ENCODE peak calls at places on chromosome 7, in six cellular contexts. O is transverse colon, B is GM23338, Z is HepG2, I is stomach, N is H1. H is an unnamed sample.

GRCh38 chr7:137975768-137976167 is 26.1 kb downstream of the CREB3L2 start:
- DNase-seq in O (no peak), B (no peak), Z (no peak), I (no peak), N (no peak), H (no peak)

GRCh38 chr7:130400120-130400572 is 19.9 kb downstream of the CPA1 start:
- DNase-seq in O (no peak), B (no peak), Z (no peak), I (no peak), N (no peak), H (no peak)

GRCh38 chr7:74655785-74656420 is 1.6 kb upstream of the GTF2I start:
- DNase-seq in O (no peak), B (no peak), Z (no peak), I (no peak), N (no peak), H (no peak)

GRCh38 chr7:20783716-20784310 is 2.9 kb downstream of the SP8 start:
- DNase-seq in O (no peak), B (peak), Z (no peak), I (no peak), N (no peak), H (no peak)

GRCh38 chr7:155203882-155204691 is 93.6 kb upstream of the INSIG1 start:
- DNase-seq in O (no peak), B (no peak), Z (no peak), I (peak), N (no peak), H (peak)

GRCh38 chr7:104963991-104964385 is 50.0 kb upstream of the KMT2E start:
- DNase-seq in O (no peak), B (no peak), Z (peak), I (no peak), N (no peak), H (no peak)

GRCh38 chr7:109986701-109987100 is 1104.2 kb upstream of the LRRN3 start:
- DNase-seq in O (no peak), B (no peak), Z (no peak), I (no peak), N (no peak), H (no peak)

GRCh38 chr7:44914992-44915607 is 29.8 kb upstream of the PURB start:
- DNase-seq in O (no peak), B (no peak), Z (no peak), I (no peak), N (no peak), H (no peak)

GRCh38 chr7:26531926-26532325 is 240.3 kb downstream of the SNX10 start:
- DNase-seq in O (no peak), B (no peak), Z (no peak), I (no peak), N (no peak), H (no peak)

DNA sequence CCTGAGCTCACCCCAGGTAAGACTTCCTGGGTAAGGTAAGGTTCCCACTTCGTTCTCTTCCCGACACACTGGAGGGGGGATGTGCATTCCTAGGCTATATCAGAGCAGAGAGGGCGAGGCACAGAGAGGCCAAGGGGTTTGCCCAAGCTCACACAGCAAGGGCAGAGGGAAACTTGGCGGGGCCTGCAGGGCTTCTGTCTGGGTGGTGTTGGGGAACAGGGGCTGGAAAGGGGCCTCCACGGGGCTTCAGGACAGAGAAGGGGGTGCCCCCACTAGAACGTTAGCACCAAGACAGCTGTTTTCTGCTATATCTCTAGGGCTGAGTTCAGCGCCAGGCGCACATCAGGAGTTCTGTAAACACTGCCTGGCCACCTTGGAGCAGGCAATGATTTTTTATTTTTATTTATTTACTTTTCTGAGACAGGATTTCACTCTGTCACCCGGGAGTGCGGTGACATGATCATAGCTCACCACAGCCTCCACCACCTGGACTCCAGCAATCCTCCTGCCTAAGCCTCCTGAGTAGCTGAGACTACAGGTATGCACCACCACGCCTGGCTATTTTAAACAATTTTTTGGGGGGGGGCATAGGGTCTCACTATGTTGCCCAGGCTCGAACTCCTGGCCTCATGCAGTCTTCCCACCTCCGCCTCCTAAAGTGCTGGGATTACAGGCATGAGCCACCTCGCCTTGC is 25.0 kb upstream of the PDGFA start:
- DNase-seq in O (no peak), B (no peak), Z (no peak), I (no peak), N (no peak), H (no peak)
- H3K27ac ChIP-seq in O (no peak), B (no peak), Z (no peak), I (no peak), N (no peak), H (no peak)

GRCh38 chr7:92447239-92448184 is at the start of gene GATAD1:
- DNase-seq in O (peak), B (peak), Z (peak), I (peak), N (peak), H (peak)

GRCh38 chr7:92451645-92452044 is 4.4 kb downstream of the GATAD1 start:
- DNase-seq in O (no peak), B (no peak), Z (no peak), I (no peak), N (no peak), H (no peak)

GRCh38 chr7:92446869-92447238 is 428 bp upstream of the GATAD1 start:
- DNase-seq in O (peak), B (no peak), Z (no peak), I (no peak), N (no peak), H (peak)

DNA sequence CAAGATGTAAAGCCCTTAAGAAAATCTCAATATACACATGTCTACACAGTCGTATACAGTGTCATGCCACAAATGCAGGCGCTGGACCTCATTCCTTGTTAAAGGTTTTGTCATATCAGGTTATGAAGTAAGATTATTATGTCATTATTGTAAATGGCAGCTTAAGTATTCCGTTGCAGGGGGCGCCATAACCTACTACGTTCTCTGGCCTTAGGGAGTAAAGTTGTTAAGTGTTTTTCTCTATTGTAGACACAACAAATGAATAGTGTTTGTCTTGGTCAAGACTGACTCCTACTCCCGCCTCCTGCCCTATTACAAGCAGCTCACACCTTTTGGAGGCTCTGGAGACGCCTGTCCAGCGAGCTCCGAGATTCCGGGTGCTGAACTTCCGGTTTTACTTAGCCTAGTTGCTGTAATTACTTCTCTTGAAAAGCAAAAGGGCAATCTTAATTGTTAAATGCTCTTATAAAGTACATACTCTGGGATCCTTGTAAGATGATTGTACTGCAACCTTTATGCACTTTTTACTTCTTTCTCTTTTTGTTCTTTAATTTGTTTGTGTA is 984 bp downstream of the GATAD1 start:
- DNase-seq in O (peak), B (peak), Z (peak), I (peak), N (no peak), H (peak)
- TF ChIP-seq POLR2AphosphoS5 in O (no peak), B (no peak), Z (no peak), I (peak), N (no peak), H (no peak)

GRCh38 chr7:100606313-100606712 is 4.2 kb downstream of the PCOLCE start:
- DNase-seq in O (no peak), B (no peak), Z (no peak), I (no peak), N (no peak), H (no peak)

GRCh38 chr7:100607111-100607510 is 4.9 kb downstream of the PCOLCE start:
- DNase-seq in O (no peak), B (no peak), Z (no peak), I (no peak), N (no peak), H (no peak)

GRCh38 chr7:100604078-100604975 is 2.2 kb downstream of the PCOLCE start:
- DNase-seq in O (peak), B (peak), Z (no peak), I (peak), N (no peak), H (peak)

GRCh38 chr7:100603697-100604077 is 1.5 kb downstream of the PCOLCE start:
- DNase-seq in O (no peak), B (peak), Z (no peak), I (no peak), N (no peak), H (no peak)

GRCh38 chr7:100604976-100605911 is 3.1 kb downstream of the PCOLCE start:
- DNase-seq in O (peak), B (peak), Z (no peak), I (peak), N (no peak), H (peak)
- H3K27ac ChIP-seq in O (peak), B (no peak), Z (no peak), I (peak), N (no peak), H (no peak)

GRCh38 chr7:101099969-101100781 is 14.9 kb downstream of the TRIM56 start:
- DNase-seq in O (peak), B (peak), Z (peak), I (peak), N (peak), H (peak)
- TF ChIP-seq POLR2AphosphoS5 in O (peak), B (no peak), Z (no peak), I (peak), N (no peak), H (peak)

GRCh38 chr7:140672382-140673062 is at the start of gene ADCK2:
- DNase-seq in O (peak), B (peak), Z (no peak), I (peak), N (no peak), H (peak)
- H3K27ac ChIP-seq in O (peak), B (no peak), Z (no peak), I (peak), N (no peak), H (peak)

GRCh38 chr7:42980084-42980483 is 47.9 kb downstream of the MRPL32 start:
- DNase-seq in O (no peak), B (no peak), Z (no peak), I (no peak), N (no peak), H (no peak)
- TF ChIP-seq POLR2AphosphoS5 in O (no peak), B (no peak), Z (no peak), I (no peak), N (no peak), H (no peak)

DNA sequence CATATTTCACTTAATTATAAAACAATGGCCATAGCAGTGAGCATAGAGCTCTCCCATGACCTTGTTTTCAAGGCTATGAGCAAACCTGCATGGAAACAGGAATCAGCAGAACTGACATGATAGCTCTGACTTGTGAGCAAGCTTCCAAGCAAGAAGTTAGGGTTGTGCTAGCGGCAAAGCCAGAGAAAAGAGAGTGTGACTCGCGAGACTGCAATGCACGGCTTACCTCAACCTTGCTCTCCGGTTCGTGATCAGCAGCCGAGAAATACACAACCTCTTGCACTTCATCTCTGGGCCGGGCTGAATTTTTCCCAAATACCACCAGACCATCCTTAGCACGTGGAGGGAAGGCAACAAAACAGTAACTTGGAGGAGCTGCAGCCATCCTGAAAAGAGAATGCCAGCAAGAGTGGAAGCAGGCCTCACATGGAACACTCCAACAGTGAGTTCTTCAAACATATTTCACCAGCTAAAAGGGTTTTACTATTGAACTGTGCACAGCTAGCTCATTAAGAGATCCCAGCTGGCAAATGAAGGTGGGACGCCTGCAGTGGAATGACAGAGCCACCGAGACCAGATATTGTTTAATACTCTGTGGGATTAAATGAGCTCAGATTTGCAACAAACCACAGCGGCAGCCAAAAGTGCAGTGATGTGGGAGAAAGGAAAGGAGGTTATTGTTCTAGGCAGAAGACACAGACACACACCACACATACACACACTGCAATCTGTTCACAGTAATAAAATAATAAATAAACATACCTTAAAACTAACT is 20.7 kb downstream of the SCRN1 start:
- DNase-seq in O (no peak), B (no peak), Z (no peak), I (no peak), N (no peak), H (no peak)
- H3K27ac ChIP-seq in O (no peak), B (peak), Z (no peak), I (no peak), N (no peak), H (no peak)

GRCh38 chr7:1844956-1845390 is 174.9 kb downstream of the ELFN1 start:
- DNase-seq in O (peak), B (no peak), Z (no peak), I (no peak), N (no peak), H (peak)
- TF ChIP-seq POLR2AphosphoS5 in O (no peak), B (no peak), Z (no peak), I (no peak), N (no peak), H (no peak)

GRCh38 chr7:134690016-134690415 is 43.4 kb downstream of the BPGM start:
- DNase-seq in O (no peak), B (no peak), Z (no peak), I (no peak), N (no peak), H (no peak)
- H3K27ac ChIP-seq in O (peak), B (no peak), Z (no peak), I (peak), N (no peak), H (peak)

H was measured in spleen.